ENCODE peak calls at places on chromosomes 7 and 10, in ten cellular contexts. K, S, R, I, D, U, W, A, O and Y are unnamed samples.

GRCh38 chr7:87361320-87361719 is 15.9 kb downstream of the CROT start:
- DNase-seq in K (no peak), S (no peak), R (no peak), I (no peak), D (no peak), U (no peak), W (no peak), A (no peak), O (no peak), Y (no peak)

GRCh38 chr10:74909665-74910064 is 83.3 kb downstream of the KAT6B start:
- DNase-seq in K (no peak), S (no peak), R (peak; percentile 27), I (no peak), D (no peak), U (no peak), W (no peak), A (no peak), O (no peak), Y (no peak)

GRCh38 chr7:116665447-116665996 is 6.5 kb upstream of the MET start:
- DNase-seq in K (no peak), S (no peak), R (no peak), I (no peak), D (no peak), U (no peak), W (peak; percentile 56), A (no peak), O (no peak), Y (no peak)

GRCh38 chr7:30469303-30469702 is 9.3 kb downstream of the NOD1 start:
- DNase-seq in K (peak; percentile 84), S (peak; percentile 81), R (peak; percentile 99), I (no peak), D (peak; percentile 60), U (peak; percentile 71), W (peak; percentile 99), A (peak; percentile 88), O (peak; percentile 82), Y (peak; percentile 87)

GRCh38 chr10:110311357-110311949 is 6.7 kb upstream of the SMNDC1 start:
- DNase-seq in K (peak; percentile 33), S (no peak), R (peak; percentile 70), I (no peak), D (peak; percentile 57), U (peak; percentile 43), W (peak; percentile 65), A (no peak), O (peak; percentile 35), Y (no peak)

GRCh38 chr10:69965086-69965485 is 87.6 kb upstream of the MACROH2A2 start:
- DNase-seq in K (no peak), S (no peak), R (no peak), I (no peak), D (no peak), U (no peak), W (no peak), A (no peak), O (no peak), Y (no peak)

GRCh38 chr10:59624951-59625350 is 84.7 kb downstream of the SLC16A9 start:
- DNase-seq in K (no peak), S (no peak), R (no peak), I (no peak), D (no peak), U (no peak), W (no peak), A (no peak), O (no peak), Y (no peak)

GRCh38 chr7:100632951-100633717 is 8.2 kb downstream of the TFR2 start:
- DNase-seq in K (peak; percentile 49), S (peak; percentile 88), R (peak; percentile 29), I (no peak), D (peak; percentile 61), U (peak; percentile 72), W (no peak), A (peak; percentile 70), O (peak; percentile 30), Y (no peak)

GRCh38 chr7:73623798-73624668 is at the start of gene MLXIPL:
- DNase-seq in K (peak; percentile 53), S (peak; percentile 84), R (no peak), I (peak; percentile 95), D (peak; percentile 97), U (peak; percentile 91), W (peak; percentile 51), A (peak; percentile 80), O (peak; percentile 31), Y (peak; percentile 91)
- TF ChIP-seq POLR2A in K (no peak), S (no peak), R (no peak), I (peak; percentile 93), D (peak; percentile 77), U (peak; percentile 77), W (no peak), A (no peak), O (peak; percentile 42), Y (no peak)

DNA sequence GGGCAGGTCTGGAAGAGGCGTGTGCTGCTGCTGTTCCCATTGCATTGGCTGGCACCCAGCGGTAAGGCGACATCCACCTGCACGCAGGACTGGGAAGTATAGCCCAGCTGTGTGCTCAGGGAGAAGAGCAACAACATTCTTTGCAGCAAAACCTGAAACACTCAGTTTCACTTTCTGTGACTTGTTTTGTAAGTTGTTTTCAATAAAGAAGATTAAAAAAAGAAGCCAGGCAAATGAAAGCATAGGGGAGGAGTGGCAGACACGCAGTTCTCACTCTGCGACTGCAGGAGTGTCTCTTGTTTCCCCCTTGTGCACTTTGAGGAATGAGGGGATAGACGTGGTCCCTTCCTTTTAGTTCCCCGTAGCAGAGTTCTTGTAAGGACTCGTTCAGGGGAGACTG is 5.8 kb downstream of the FBH1 start:
- DNase-seq in K (no peak), S (no peak), R (no peak), I (no peak), D (no peak), U (peak; percentile 36), W (no peak), A (no peak), O (no peak), Y (no peak)
- H3K4me3 ChIP-seq in K (no peak overlapping the region), S (no peak overlapping the region), R (no peak overlapping the region), I (no peak overlapping the region), D (no peak overlapping the region), U (no peak overlapping the region), W (no peak overlapping the region), A (no peak overlapping the region), O (no peak overlapping the region), Y (no peak overlapping the region)

DNA sequence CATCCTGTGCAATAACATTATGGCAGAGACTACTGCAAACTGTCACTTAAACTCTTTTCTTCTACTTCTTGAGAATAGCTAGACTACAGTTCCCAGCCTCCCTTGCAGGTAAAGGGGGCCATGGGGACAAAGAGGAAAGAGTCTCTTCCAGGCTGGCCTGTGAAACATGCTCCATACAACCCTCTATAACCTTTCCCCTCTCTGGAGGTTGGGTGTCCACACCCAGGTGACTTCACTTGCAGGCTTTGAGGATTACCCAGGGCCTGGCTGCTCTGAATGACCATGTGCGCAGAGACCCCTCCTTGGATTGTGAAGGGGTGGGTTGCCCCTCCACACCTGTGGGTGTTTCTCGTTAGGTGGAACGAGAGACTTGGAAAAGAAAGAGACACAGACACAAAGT is 84.1 kb downstream of the SEC61G start:
- DNase-seq in K (no peak), S (no peak), R (no peak), I (no peak), D (no peak), U (no peak), W (no peak), A (no peak), O (no peak), Y (no peak)
- H3K4me1 ChIP-seq in K (no peaks in the 10 kb centered on the region), S (no peaks in the 10 kb centered on the region), R (no peaks in the 10 kb centered on the region), I (no peaks in the 10 kb centered on the region), D (no peaks in the 10 kb centered on the region), U (no peaks in the 10 kb centered on the region), W (no peaks in the 10 kb centered on the region), A (no peaks in the 10 kb centered on the region), O (no peaks in the 10 kb centered on the region), Y (no peaks in the 10 kb centered on the region)

GRCh38 chr7:6576024-6576866 is 1.0 kb upstream of the ZDHHC4 start:
- DNase-seq in K (peak; percentile 40), S (peak; percentile 81), R (no peak), I (no peak), D (no peak), U (no peak), W (no peak), A (no peak), O (no peak), Y (no peak)
- TF ChIP-seq POLR2A in K (no peak), S (no peak), R (no peak), I (no peak), D (no peak), U (no peak), W (no peak), A (no peak), O (no peak), Y (no peak)

DNA sequence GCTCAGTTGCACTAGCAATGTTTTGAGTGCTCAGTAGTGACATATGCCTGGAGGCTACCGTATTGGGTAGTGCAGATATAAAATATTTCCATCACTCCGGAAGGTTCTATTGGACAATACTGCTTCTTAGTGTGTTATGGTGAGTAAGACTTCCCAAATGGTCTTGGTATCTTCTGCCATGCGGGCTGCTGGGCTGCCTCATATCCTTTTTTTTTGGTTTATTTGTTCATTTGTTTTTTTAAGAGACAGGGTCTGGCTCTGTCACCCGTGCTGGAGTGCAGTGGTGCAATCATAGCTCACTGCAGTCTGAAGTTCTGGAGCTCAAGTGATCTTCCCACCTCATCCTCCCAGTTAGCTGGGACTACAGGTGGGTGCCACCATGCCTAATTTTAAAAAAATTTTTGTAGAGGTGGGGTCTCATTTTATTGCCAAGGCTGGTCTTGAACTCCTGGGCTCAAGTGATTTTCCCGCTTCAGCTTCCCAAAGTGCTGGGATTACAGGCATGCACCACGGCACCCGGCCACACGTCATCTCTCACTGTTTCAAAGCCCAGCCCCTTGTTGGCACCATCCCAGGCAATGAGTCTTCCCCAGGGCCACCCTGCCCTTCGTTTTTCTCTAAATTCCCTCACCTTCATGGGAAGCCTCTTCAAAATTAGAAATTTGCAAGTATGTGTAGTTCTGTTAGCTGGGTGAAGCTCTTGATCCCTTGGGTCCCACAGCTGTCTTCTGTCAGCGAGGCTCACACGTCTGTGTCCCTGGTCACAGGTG is 111.0 kb upstream of the KLF14 start:
- DNase-seq in K (no peak), S (no peak), R (peak; percentile 56), I (no peak), D (no peak), U (no peak), W (no peak), A (no peak), O (no peak), Y (no peak)
- H3K4me3 ChIP-seq in K (no peak overlapping the region), S (no peak overlapping the region), R (no peak overlapping the region), I (no peak overlapping the region), D (no peak overlapping the region), U (no peak overlapping the region), W (no peak overlapping the region), A (no peak overlapping the region), O (no peak overlapping the region), Y (no peak overlapping the region)

DNA sequence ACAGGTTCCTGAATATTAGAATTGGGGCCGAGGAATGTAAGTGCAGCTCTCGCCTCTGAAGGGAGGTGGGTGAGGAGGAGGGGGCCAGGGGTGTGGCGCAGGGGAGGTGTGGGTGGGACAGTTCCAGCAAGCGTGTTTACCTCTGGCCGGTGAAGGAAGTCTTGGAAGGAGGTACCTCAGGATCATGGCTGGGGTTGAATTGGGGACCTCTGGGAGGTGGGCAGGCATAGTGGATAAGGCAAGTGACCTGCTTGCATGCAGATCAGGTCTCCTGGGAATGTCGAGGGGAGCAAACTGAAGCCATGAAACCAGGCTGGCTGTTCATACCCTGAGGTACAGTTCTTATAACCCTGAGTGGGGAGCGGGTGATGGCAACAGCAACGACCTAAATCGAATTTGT is 2.0 kb downstream of the ZNF775 start:
- DNase-seq in K (no peak), S (no peak), R (no peak), I (no peak), D (no peak), U (no peak), W (no peak), A (peak; percentile 60), O (no peak), Y (no peak)
- H3K4me1 ChIP-seq in K (peaks cover 4% of the 10 kb centered on the region), S (peaks cover 82% of the 10 kb centered on the region), R (peaks cover 10% of the 10 kb centered on the region), I (peaks cover 39% of the 10 kb centered on the region), D (peaks cover 53% of the 10 kb centered on the region), U (peaks cover 34% of the 10 kb centered on the region), W (peaks cover 29% of the 10 kb centered on the region), A (peaks cover 35% of the 10 kb centered on the region), O (no peaks in the 10 kb centered on the region), Y (peaks cover 53% of the 10 kb centered on the region)

GRCh38 chr10:73796766-73797165 is 11.4 kb downstream of the ZSWIM8 start:
- DNase-seq in K (no peak), S (no peak), R (no peak), I (no peak), D (no peak), U (no peak), W (no peak), A (peak; percentile 60), O (no peak), Y (no peak)
- TF ChIP-seq POLR2A in K (no peak), S (no peak), R (no peak), I (no peak), D (no peak), U (no peak), W (no peak), A (no peak), O (no peak), Y (no peak)